ENCODE peak calls at places on chromosome 3, in five cellular contexts. One of them, this sample, is unnamed.

GRCh38 chr3:127573401-127573800 is 17.1 kb downstream of the TPRA1 start:
- DNase-seq in kidney: no peak
- DNase-seq in CD4-positive, alpha-beta T cell: no peak
- DNase-seq in upper lobe of right lung: no peak
- DNase-seq in lower lobe of right lung: no peak
- DNase-seq in this sample: no peak

GRCh38 chr3:102142379-102143058 is 292.3 kb upstream of the ZPLD1 start:
- DNase-seq in kidney: no peak
- DNase-seq in CD4-positive, alpha-beta T cell: no peak
- DNase-seq in upper lobe of right lung: no peak
- DNase-seq in lower lobe of right lung: no peak
- DNase-seq in this sample: no peak

GRCh38 chr3:197960694-197961581 is 921 bp downstream of the LMLN start:
- DNase-seq in kidney: no peak
- DNase-seq in CD4-positive, alpha-beta T cell: no peak
- DNase-seq in upper lobe of right lung: no peak
- DNase-seq in lower lobe of right lung: no peak
- DNase-seq in this sample: no peak

GRCh38 chr3:52777959-52778805 is 783 bp downstream of the ITIH1 start:
- DNase-seq in kidney: no peak
- DNase-seq in CD4-positive, alpha-beta T cell: no peak
- DNase-seq in upper lobe of right lung: peak; percentile 37
- DNase-seq in lower lobe of right lung: peak; percentile 20
- DNase-seq in this sample: no peak

GRCh38 chr3:58164916-58165821 is 45.6 kb downstream of the DNASE1L3 start:
- DNase-seq in kidney: peak; percentile 57
- DNase-seq in CD4-positive, alpha-beta T cell: no peak
- DNase-seq in upper lobe of right lung: no peak
- DNase-seq in lower lobe of right lung: no peak
- DNase-seq in this sample: no peak

GRCh38 chr3:184255291-184256039 is 5.9 kb downstream of the CAMK2N2 start:
- DNase-seq in kidney: no peak
- DNase-seq in CD4-positive, alpha-beta T cell: no peak
- DNase-seq in upper lobe of right lung: peak; percentile 12
- DNase-seq in lower lobe of right lung: no peak
- DNase-seq in this sample: no peak

GRCh38 chr3:106212658-106213222 is 343.9 kb upstream of the CBLB start:
- DNase-seq in kidney: no peak
- DNase-seq in CD4-positive, alpha-beta T cell: no peak
- DNase-seq in upper lobe of right lung: no peak
- DNase-seq in lower lobe of right lung: no peak
- DNase-seq in this sample: no peak

GRCh38 chr3:126147932-126148683 is 32.3 kb downstream of the ALDH1L1 start:
- DNase-seq in kidney: peak; percentile 49
- DNase-seq in CD4-positive, alpha-beta T cell: no peak
- DNase-seq in upper lobe of right lung: peak; percentile 55
- DNase-seq in lower lobe of right lung: peak; percentile 28
- DNase-seq in this sample: no peak

GRCh38 chr3:31896643-31897433 is 84.2 kb downstream of the OSBPL10 start:
- DNase-seq in kidney: no peak
- DNase-seq in CD4-positive, alpha-beta T cell: no peak
- DNase-seq in upper lobe of right lung: no peak
- DNase-seq in lower lobe of right lung: no peak
- DNase-seq in this sample: no peak

GRCh38 chr3:69232447-69232846 is 110.1 kb upstream of the LMOD3 start:
- DNase-seq in kidney: no peak
- DNase-seq in CD4-positive, alpha-beta T cell: no peak
- DNase-seq in upper lobe of right lung: no peak
- DNase-seq in lower lobe of right lung: no peak
- DNase-seq in this sample: no peak

GRCh38 chr3:78201066-78201465 is 1161.2 kb downstream of the ROBO2 start:
- DNase-seq in kidney: no peak
- DNase-seq in CD4-positive, alpha-beta T cell: no peak
- DNase-seq in upper lobe of right lung: no peak
- DNase-seq in lower lobe of right lung: no peak
- DNase-seq in this sample: no peak

GRCh38 chr3:38138347-38139190 is at the start of gene MYD88:
- DNase-seq in kidney: peak; percentile 95
- DNase-seq in CD4-positive, alpha-beta T cell: peak; percentile 79
- DNase-seq in upper lobe of right lung: peak; percentile 94
- DNase-seq in lower lobe of right lung: peak; percentile 94
- DNase-seq in this sample: peak; percentile 43

GRCh38 chr3:65828706-65829105 is 210.0 kb downstream of the MAGI1 start:
- DNase-seq in kidney: no peak
- DNase-seq in CD4-positive, alpha-beta T cell: no peak
- DNase-seq in upper lobe of right lung: no peak
- DNase-seq in lower lobe of right lung: no peak
- DNase-seq in this sample: no peak

GRCh38 chr3:34396945-34397344 is 598.5 kb downstream of the PDCD6IP start:
- DNase-seq in kidney: no peak
- DNase-seq in CD4-positive, alpha-beta T cell: no peak
- DNase-seq in upper lobe of right lung: no peak
- DNase-seq in lower lobe of right lung: no peak
- DNase-seq in this sample: no peak

GRCh38 chr3:34396288-34396687 is 597.9 kb downstream of the PDCD6IP start:
- DNase-seq in kidney: no peak
- DNase-seq in CD4-positive, alpha-beta T cell: no peak
- DNase-seq in upper lobe of right lung: peak; percentile 70
- DNase-seq in lower lobe of right lung: peak; percentile 66
- DNase-seq in this sample: no peak

DNA sequence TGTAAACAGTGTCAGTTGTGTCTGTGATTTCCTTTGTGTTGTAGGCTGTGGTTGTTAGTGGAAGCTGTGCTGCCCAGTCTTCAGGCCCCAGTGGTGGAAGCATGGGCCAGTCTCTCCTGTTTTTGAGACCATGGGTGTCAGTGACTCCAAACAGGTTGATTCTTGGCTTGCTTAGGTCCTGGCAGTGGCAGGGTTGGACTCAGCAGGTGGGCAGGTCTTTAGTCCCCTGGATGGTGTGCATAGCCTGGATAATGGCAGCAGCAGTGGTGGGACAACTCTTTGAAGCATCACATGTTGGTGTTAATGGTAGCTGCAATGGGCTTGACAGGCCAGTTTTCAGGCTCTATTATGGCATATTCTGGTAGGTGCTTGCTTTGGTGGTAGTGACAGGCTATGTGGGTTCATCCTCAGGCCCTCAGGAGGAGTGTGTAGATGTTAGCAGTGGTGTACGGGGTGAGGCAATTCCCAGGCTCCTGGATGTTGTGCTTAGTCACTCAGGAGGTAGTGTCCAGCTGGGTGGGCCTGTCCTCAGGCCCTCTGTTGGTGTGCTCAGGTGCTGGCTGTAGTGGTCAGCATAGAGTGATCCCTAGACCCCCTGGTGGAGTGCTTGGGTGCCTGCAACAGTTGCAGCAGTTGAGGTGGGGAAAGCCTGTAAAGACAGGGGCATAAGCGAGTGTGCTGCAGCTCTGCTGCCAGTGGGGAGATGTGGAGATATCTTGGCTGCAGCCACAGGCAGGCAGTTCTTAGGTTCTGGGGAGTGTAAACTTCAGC is 596.7 kb downstream of the PDCD6IP start:
- DNase-seq in kidney: no peak
- DNase-seq in CD4-positive, alpha-beta T cell: no peak
- DNase-seq in upper lobe of right lung: peak; percentile 39
- DNase-seq in lower lobe of right lung: no peak
- DNase-seq in this sample: no peak
- TF ChIP-seq CTCF in kidney: no peak
- TF ChIP-seq CTCF in CD4-positive, alpha-beta T cell: no peak
- TF ChIP-seq CTCF in upper lobe of right lung: no peak
- TF ChIP-seq CTCF in lower lobe of right lung: no peak
- TF ChIP-seq CTCF in this sample: no peak

GRCh38 chr3:33186524-33187367 is 31.9 kb downstream of the SUSD5 start:
- DNase-seq in kidney: no peak
- DNase-seq in CD4-positive, alpha-beta T cell: no peak
- DNase-seq in upper lobe of right lung: no peak
- DNase-seq in lower lobe of right lung: no peak
- DNase-seq in this sample: no peak

GRCh38 chr3:33184863-33185262 is 33.7 kb downstream of the SUSD5 start:
- DNase-seq in kidney: no peak
- DNase-seq in CD4-positive, alpha-beta T cell: no peak
- DNase-seq in upper lobe of right lung: no peak
- DNase-seq in lower lobe of right lung: no peak
- DNase-seq in this sample: no peak

GRCh38 chr3:33187368-33187634 is 31.3 kb downstream of the SUSD5 start:
- DNase-seq in kidney: no peak
- DNase-seq in CD4-positive, alpha-beta T cell: no peak
- DNase-seq in upper lobe of right lung: no peak
- DNase-seq in lower lobe of right lung: no peak
- DNase-seq in this sample: no peak
- H3K27ac ChIP-seq in kidney: no peak overlapping the region
- H3K27ac ChIP-seq in CD4-positive, alpha-beta T cell: no peak overlapping the region
- H3K27ac ChIP-seq in upper lobe of right lung: no peak overlapping the region
- H3K27ac ChIP-seq in lower lobe of right lung: no peak overlapping the region
- H3K27ac ChIP-seq in this sample: no peak overlapping the region

DNA sequence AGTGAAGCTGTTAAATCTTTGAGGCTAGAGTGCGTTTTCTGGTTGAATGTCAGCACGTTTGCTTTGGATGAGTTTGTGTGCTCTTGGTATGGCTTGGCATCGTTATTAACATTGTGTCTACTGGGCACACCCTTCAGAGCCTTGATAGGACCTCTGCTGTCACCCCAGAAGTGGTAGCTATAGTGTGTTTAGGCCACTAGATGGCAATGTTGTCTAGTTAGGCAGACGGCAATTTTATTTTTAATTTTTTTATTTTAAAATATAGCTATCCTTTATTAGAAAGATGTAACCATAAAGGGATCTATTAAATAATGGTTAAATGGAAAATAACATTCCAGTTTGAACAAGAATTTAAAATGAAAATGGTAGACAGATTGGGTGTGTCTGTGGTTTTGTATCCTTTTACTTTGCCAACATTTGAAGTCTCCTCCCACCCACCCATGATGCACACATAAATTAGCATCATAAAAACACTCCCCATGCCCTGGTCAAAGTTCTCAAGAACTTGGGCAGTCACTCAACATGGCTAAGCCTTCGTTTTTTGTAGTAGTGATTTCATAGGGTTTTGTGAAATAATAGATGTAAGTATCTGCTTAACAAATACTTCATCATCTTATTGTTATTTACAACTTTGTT is 200.7 kb downstream of the KCNH8 start:
- DNase-seq in kidney: no peak
- DNase-seq in CD4-positive, alpha-beta T cell: no peak
- DNase-seq in upper lobe of right lung: no peak
- DNase-seq in lower lobe of right lung: no peak
- DNase-seq in this sample: peak; percentile 3
- TF ChIP-seq CTCF in kidney: peak; percentile 46
- TF ChIP-seq CTCF in CD4-positive, alpha-beta T cell: peak; percentile 53
- TF ChIP-seq CTCF in upper lobe of right lung: peak; percentile 62
- TF ChIP-seq CTCF in lower lobe of right lung: peak; percentile 65
- TF ChIP-seq CTCF in this sample: peak; percentile 64

DNA sequence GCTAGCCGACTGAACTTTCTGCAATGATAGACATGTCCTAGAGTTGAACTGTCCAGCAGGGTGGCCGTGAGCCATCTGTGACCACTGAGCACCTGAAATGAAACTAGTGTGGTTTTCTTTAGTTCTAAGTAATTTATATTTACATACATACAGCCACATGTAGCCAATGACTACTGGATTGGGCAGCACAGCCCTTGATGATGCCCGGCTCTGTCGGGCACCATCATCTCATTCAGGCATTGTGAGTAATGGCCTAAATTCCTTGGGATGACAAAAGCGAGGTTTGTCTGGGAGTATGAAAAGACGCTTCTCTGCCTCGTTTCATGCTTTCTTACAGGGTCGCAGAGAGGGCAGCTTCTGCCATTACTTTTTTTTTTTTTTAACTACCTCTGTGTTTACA is 251.9 kb upstream of the HES1 start:
- DNase-seq in kidney: no peak
- DNase-seq in CD4-positive, alpha-beta T cell: no peak
- DNase-seq in upper lobe of right lung: no peak
- DNase-seq in lower lobe of right lung: no peak
- DNase-seq in this sample: no peak
- H3K27ac ChIP-seq in kidney: no peak overlapping the region
- H3K27ac ChIP-seq in CD4-positive, alpha-beta T cell: no peak overlapping the region
- H3K27ac ChIP-seq in upper lobe of right lung: no peak overlapping the region
- H3K27ac ChIP-seq in lower lobe of right lung: no peak overlapping the region
- H3K27ac ChIP-seq in this sample: no peak overlapping the region

GRCh38 chr3:123695152-123695551 is 110.3 kb upstream of the HACD2 start:
- DNase-seq in kidney: no peak
- DNase-seq in CD4-positive, alpha-beta T cell: no peak
- DNase-seq in upper lobe of right lung: no peak
- DNase-seq in lower lobe of right lung: no peak
- DNase-seq in this sample: no peak
- TF ChIP-seq CTCF in kidney: no peak
- TF ChIP-seq CTCF in CD4-positive, alpha-beta T cell: no peak
- TF ChIP-seq CTCF in upper lobe of right lung: no peak
- TF ChIP-seq CTCF in lower lobe of right lung: no peak
- TF ChIP-seq CTCF in this sample: no peak